ENCODE peak calls at places on chromosomes 3 and 15, in nine cellular contexts. L is heart right ventricle; Z is GM12865; W is BE2C; Q is fibroblast of pulmonary artery; D is tibial artery; H is CD8-positive, alpha-beta T cell; O is stomach; G is A549. U is an unnamed sample.

GRCh38 chr3:9388142-9388541 is 9.3 kb upstream of the SETD5 start:
- DNase-seq in H (no peak), Z (no peak), O (no peak), W (no peak), L (no peak), Q (no peak), D (no peak), G (no peak), U (no peak)

GRCh38 chr15:33735637-33736247 is 232.6 kb upstream of the CHRM5 start:
- DNase-seq in Z (peak), W (peak), O (peak), L (no peak), D (no peak), Q (peak), G (peak), H (no peak), U (no peak)

GRCh38 chr3:21645121-21645897 is 105.7 kb downstream of the ZNF385D start:
- DNase-seq in H (no peak), Z (no peak), L (peak), Q (peak), D (peak), G (no peak), O (peak), W (no peak), U (no peak)

GRCh38 chr15:42404461-42405235 is 45.3 kb downstream of the CAPN3 start:
- DNase-seq in W (no peak), G (no peak), H (no peak), Q (no peak), D (no peak), O (no peak), Z (no peak), L (no peak), U (no peak)

GRCh38 chr3:33278106-33278672 is 947 bp downstream of the FBXL2 start:
- DNase-seq in H (no peak), Q (peak), Z (no peak), O (no peak), G (peak), W (no peak), L (no peak), D (no peak), U (no peak)

GRCh38 chr3:155325263-155325835 is 31.9 kb upstream of the STRIT1 start:
- DNase-seq in W (peak), L (no peak), H (no peak), Z (peak), Q (no peak), G (peak), D (no peak), O (no peak), U (no peak)

GRCh38 chr15:59284768-59285368 is 78.2 kb downstream of the LDHAL6B start:
- DNase-seq in D (no peak), H (no peak), O (no peak), L (no peak), W (no peak), Q (no peak), G (peak), Z (no peak), U (no peak)

GRCh38 chr15:73374599-73374998 is 5.8 kb upstream of the HCN4 start:
- DNase-seq in O (no peak), L (peak), Q (no peak), Z (no peak), D (no peak), H (no peak), G (no peak), W (peak), U (no peak)

GRCh38 chr3:163328680-163329079 is 1749.6 kb downstream of the SI start:
- DNase-seq in G (peak), Q (no peak), Z (no peak), L (no peak), D (no peak), W (no peak), O (no peak), H (no peak), U (no peak)

GRCh38 chr15:74173545-74174215 is at the start of gene ISLR:
- DNase-seq in G (no peak), O (no peak), Q (peak), D (peak), L (peak), Z (no peak), W (peak), H (no peak), U (no peak)

GRCh38 chr3:153338487-153338886 is 176.5 kb downstream of the RAP2B start:
- DNase-seq in Q (peak), Z (no peak), O (no peak), L (no peak), H (no peak), G (no peak), W (no peak), D (no peak), U (peak)

GRCh38 chr3:173045770-173046382 is 95.2 kb downstream of the SPATA16 start:
- DNase-seq in H (no peak), Z (no peak), Q (peak), W (no peak), D (no peak), G (no peak), O (no peak), L (no peak), U (no peak)

GRCh38 chr3:169041677-169042171 is 621.8 kb downstream of the MECOM start:
- DNase-seq in L (no peak), G (peak), Q (peak), D (no peak), H (no peak), W (no peak), Z (no peak), O (no peak), U (no peak)

GRCh38 chr3:133570139-133570936 is 3.1 kb upstream of the CDV3 start:
- DNase-seq in Q (peak), Z (no peak), G (peak), D (no peak), O (peak), W (no peak), L (peak), H (no peak), U (no peak)

GRCh38 chr3:193554790-193555189 is at the start of gene ATP13A4:
- DNase-seq in H (no peak), O (peak), W (no peak), Q (no peak), L (no peak), Z (no peak), D (no peak), G (no peak), U (no peak)

GRCh38 chr3:69082805-69083204 is 1.9 kb upstream of the ARL6IP5 start:
- DNase-seq in L (no peak), W (no peak), Z (peak), Q (peak), H (peak), G (peak), O (peak), D (no peak), U (peak)

GRCh38 chr3:140176526-140176925 is 241.5 kb downstream of the CLSTN2 start:
- DNase-seq in O (no peak), D (no peak), G (no peak), Z (no peak), H (no peak), W (no peak), L (no peak), Q (peak), U (no peak)

GRCh38 chr15:62600376-62600775 is 435.3 kb upstream of the C2CD4B start:
- DNase-seq in H (no peak), L (no peak), G (no peak), D (no peak), O (no peak), Q (no peak), Z (no peak), W (no peak), U (no peak)

GRCh38 chr3:107988464-107989156 is 102.2 kb downstream of the CD47 start:
- DNase-seq in O (peak), H (peak), Z (no peak), D (peak), L (peak), W (peak), G (peak), Q (peak), U (no peak)

GRCh38 chr15:58452775-58453174 is 21.0 kb downstream of the LIPC start:
- DNase-seq in O (no peak), Q (no peak), W (no peak), H (no peak), D (peak), L (no peak), Z (no peak), G (no peak), U (no peak)

GRCh38 chr3:73580343-73580742 is 44.4 kb downstream of the PDZRN3 start:
- DNase-seq in L (no peak), Q (peak), G (no peak), O (no peak), Z (peak), H (no peak), D (no peak), W (no peak), U (peak)

GRCh38 chr15:100350434-100351226 is 8.9 kb upstream of the ADAMTS17 start:
- DNase-seq in H (no peak), G (peak), W (no peak), L (no peak), D (no peak), Z (no peak), Q (peak), O (peak), U (peak)

GRCh38 chr3:101375586-101375985 is 55.2 kb upstream of the IMPG2 start:
- DNase-seq in Q (no peak), O (no peak), G (no peak), W (no peak), H (no peak), L (no peak), Z (no peak), D (no peak), U (no peak)

GRCh38 chr15:62606376-62607164 is 436.0 kb upstream of the TPM1 start:
- DNase-seq in H (no peak), Q (peak), O (no peak), L (no peak), G (peak), W (no peak), D (no peak), Z (no peak), U (peak)

GRCh38 chr3:12999147-13000140 is 73.8 kb downstream of the IQSEC1 start:
- DNase-seq in Q (no peak), Z (peak), H (no peak), L (peak), G (no peak), W (no peak), O (peak), D (peak), U (no peak)

GRCh38 chr3:127001486-127002194 is 18.7 kb downstream of the PLXNA1 start:
- DNase-seq in D (no peak), H (no peak), W (no peak), O (no peak), G (no peak), L (no peak), Z (no peak), Q (no peak), U (no peak)
- TF ChIP-seq CTCF in D (peak), H (no peak), W (no peak), O (no peak), G (no peak), L (no peak), Z (no peak), Q (no peak), U (peak)

GRCh38 chr15:96367436-96368200 is 37.1 kb downstream of the NR2F2 start:
- DNase-seq in Z (no peak), G (no peak), O (no peak), W (no peak), Q (no peak), H (no peak), L (no peak), D (no peak), U (no peak)
- H3K4me3 ChIP-seq in Z (no peak), G (no peak), O (peak), W (no peak), Q (no peak), H (no peak), L (peak), D (peak), U (no peak)

DNA sequence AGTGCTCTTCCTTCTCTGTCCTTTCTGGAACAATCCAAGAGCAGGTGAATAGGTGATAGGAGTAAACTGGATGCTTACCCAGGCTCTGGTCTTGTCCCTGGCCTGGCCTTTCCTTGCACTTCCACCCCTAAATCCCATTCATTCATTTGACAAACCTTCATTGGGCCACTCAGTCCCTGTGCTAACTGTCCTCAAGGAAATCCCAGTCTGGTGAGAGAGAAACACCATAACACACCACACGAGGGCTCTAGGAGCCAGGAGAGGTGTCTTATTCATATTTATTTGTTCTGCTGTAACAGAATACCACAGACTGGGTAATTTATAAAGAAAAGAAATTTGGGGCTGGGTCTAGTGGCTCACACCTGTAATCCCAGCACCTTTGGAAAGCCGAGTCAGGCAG is 22.8 kb downstream of the EFCC1 start:
- DNase-seq in Z (peak), W (no peak), G (peak), Q (peak), D (no peak), H (no peak), L (no peak), O (no peak), U (no peak)
- TF ChIP-seq CTCF in Z (peak), W (peak), G (peak), Q (peak), D (no peak), H (no peak), L (peak), O (no peak), U (peak)

DNA sequence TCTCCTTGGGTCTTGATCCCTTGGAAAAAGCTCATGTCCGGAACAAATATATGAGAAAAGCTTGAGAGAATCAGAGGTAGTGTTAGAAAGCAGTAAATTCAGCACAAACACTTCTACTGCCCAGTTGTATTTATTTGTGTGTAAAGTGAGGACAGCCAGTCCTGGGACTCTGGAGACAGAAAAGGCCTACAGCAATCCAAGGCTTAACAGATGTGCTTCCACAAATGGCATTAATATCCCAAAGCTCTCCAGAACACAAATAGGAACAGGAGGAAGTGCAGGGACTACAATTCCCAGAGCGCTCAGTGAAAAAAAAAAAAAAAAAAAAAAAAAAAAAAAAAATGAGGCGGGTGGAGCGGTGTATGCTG is 393 bp upstream of the AP2M1 start:
- DNase-seq in Z (no peak), Q (no peak), H (no peak), O (no peak), G (no peak), L (no peak), W (no peak), D (no peak), U (no peak)
- H3K4me3 ChIP-seq in Z (no peak), Q (no peak), H (no peak), O (no peak), G (no peak), L (peak), W (peak), D (no peak), U (no peak)

DNA sequence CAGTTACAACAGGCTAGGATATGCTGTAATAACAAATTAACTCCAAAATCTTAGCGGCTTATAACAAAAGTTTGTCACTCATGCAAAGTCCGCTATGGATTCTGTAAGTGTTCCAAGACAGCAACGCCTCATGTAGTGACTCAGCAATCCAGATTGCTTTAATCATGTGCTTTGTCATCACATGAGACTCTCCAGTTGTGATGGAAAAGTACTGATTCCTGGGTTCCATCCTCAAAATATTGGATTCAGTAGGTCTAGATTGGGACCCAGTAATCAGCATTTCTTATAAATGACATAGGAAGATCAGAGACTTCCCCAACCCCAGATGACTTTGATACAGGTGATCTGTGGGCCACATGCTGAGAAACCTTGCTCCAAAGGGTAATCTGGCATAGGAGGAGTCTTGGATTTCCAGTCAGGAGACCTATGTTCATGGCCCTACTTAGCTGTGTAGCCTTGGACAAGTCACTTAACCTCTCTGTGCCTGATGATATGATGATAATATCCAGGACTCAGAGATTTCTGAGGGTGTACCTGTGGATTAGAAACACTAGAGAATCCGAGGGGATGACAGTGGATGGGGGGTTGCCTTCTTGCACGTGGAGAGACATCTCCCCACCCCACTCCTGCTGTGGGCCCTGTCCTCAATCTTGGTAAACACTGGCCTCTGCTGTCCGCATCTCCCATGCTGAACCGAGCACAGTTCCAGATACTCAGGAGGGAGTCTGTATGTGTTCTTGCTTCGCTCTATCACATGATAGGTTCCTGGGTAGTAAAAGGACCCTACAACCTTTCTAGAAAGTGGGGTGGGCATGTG is 65.5 kb downstream of the CORO2B start:
- DNase-seq in L (no peak), H (no peak), Q (peak), O (no peak), D (no peak), W (no peak), G (peak), Z (no peak), U (peak)
- TF ChIP-seq CTCF in L (peak), H (no peak), Q (peak), O (no peak), D (no peak), W (peak), G (no peak), Z (no peak), U (peak)

GRCh38 chr15:72005483-72005882 is 112.5 kb downstream of the MYO9A start:
- DNase-seq in D (no peak), Q (no peak), O (no peak), G (no peak), Z (no peak), W (no peak), H (no peak), L (no peak), U (no peak)
- H3K4me3 ChIP-seq in D (no peak), Q (no peak), O (no peak), G (no peak), Z (no peak), W (no peak), H (no peak), L (no peak), U (no peak)